ENCODE peak calls at places on chromosomes 6 and 20, in nine cellular contexts. X is cardiac muscle cell, L is ovary, M is adrenal gland, B is heart right ventricle, I is PC-9, Q is uterus, K is spleen, N is astrocyte. V is an unnamed sample.

GRCh38 chr6:16524380-16524707 is 236.9 kb downstream of the ATXN1 start:
- DNase-seq in X (peak; percentile 76), L (no peak), M (no peak), B (no peak), I (no peak), Q (no peak), K (no peak), N (peak; percentile 94), V (no peak)

GRCh38 chr6:127195833-127196232 is 70.8 kb upstream of the RNF146 start:
- DNase-seq in X (no peak), L (no peak), M (no peak), B (no peak), I (no peak), Q (no peak), K (no peak), N (no peak), V (no peak)

GRCh38 chr6:42450314-42451145 is 1.2 kb downstream of the TRERF1 start:
- DNase-seq in X (peak; percentile 41), L (peak; percentile 50), M (peak; percentile 32), B (no peak), I (no peak), Q (peak; percentile 36), K (no peak), N (peak; percentile 18), V (no peak)

GRCh38 chr6:138222901-138223546 is 4.7 kb upstream of the PBOV1 start:
- DNase-seq in X (peak; percentile 23), L (no peak), M (no peak), B (no peak), I (no peak), Q (no peak), K (no peak), N (no peak), V (no peak)

GRCh38 chr6:73519943-73520687 is 717 bp downstream of the EEF1A1 start:
- DNase-seq in X (peak; percentile 82), L (peak; percentile 83), M (peak; percentile 77), B (peak; percentile 75), I (peak; percentile 67), Q (peak; percentile 73), K (peak; percentile 96), N (peak; percentile 56), V (peak; percentile 77)

GRCh38 chr6:14189122-14189521 is 71.5 kb downstream of the CD83 start:
- DNase-seq in X (no peak), L (no peak), M (no peak), B (no peak), I (no peak), Q (no peak), K (no peak), N (no peak), V (no peak)

GRCh38 chr6:13827038-13827437 is 12.7 kb upstream of the MCUR1 start:
- DNase-seq in X (no peak), L (no peak), M (no peak), B (no peak), I (no peak), Q (no peak), K (no peak), N (no peak), V (no peak)

GRCh38 chr6:2641044-2641673 is 109.6 kb downstream of the MYLK4 start:
- DNase-seq in X (no peak), L (no peak), M (no peak), B (no peak), I (no peak), Q (no peak), K (no peak), N (no peak), V (no peak)

GRCh38 chr6:2931970-2932748 is 29.1 kb upstream of the SERPINB9 start:
- DNase-seq in X (peak; percentile 73), L (peak; percentile 78), M (peak; percentile 84), B (peak; percentile 86), I (peak; percentile 70), Q (peak; percentile 76), K (peak; percentile 89), N (peak; percentile 27), V (peak; percentile 83)

GRCh38 chr6:10297825-10298224 is 117.0 kb downstream of the TFAP2A start:
- DNase-seq in X (no peak), L (no peak), M (no peak), B (no peak), I (no peak), Q (no peak), K (no peak), N (no peak), V (no peak)

GRCh38 chr20:6767166-6767535 is 335 bp upstream of the BMP2 start:
- DNase-seq in X (no peak), L (no peak), M (no peak), B (no peak), I (no peak), Q (no peak), K (no peak), N (no peak), V (no peak)

GRCh38 chr6:122947355-122947754 is 48.7 kb upstream of the CLVS2 start:
- DNase-seq in X (no peak), L (no peak), M (no peak), B (no peak), I (no peak), Q (no peak), K (no peak), N (no peak), V (no peak)

GRCh38 chr6:111030008-111031006 is 48.5 kb downstream of the RPF2 start:
- DNase-seq in X (peak; percentile 42), L (peak; percentile 42), M (no peak), B (peak; percentile 36), I (no peak), Q (no peak), K (no peak), N (no peak), V (no peak)

GRCh38 chr6:108588586-108588985 is 27.9 kb downstream of the FOXO3 start:
- DNase-seq in X (peak; percentile 68), L (no peak), M (no peak), B (no peak), I (no peak), Q (no peak), K (no peak), N (peak; percentile 63), V (no peak)

GRCh38 chr6:108584323-108584722 is 23.6 kb downstream of the FOXO3 start:
- DNase-seq in X (no peak), L (no peak), M (no peak), B (no peak), I (no peak), Q (no peak), K (no peak), N (no peak), V (no peak)

GRCh38 chr6:108589244-108589730 is 28.6 kb downstream of the FOXO3 start:
- DNase-seq in X (peak; percentile 88), L (peak; percentile 75), M (peak; percentile 34), B (peak; percentile 62), I (peak; percentile 90), Q (peak; percentile 61), K (peak; percentile 81), N (peak; percentile 56), V (peak; percentile 85)

GRCh38 chr6:108585921-108586320 is 25.2 kb downstream of the FOXO3 start:
- DNase-seq in X (no peak), L (no peak), M (no peak), B (no peak), I (no peak), Q (no peak), K (no peak), N (no peak), V (no peak)

GRCh38 chr6:108587258-108588059 is 26.7 kb downstream of the FOXO3 start:
- DNase-seq in X (peak; percentile 81), L (no peak), M (no peak), B (no peak), I (no peak), Q (no peak), K (no peak), N (peak; percentile 78), V (no peak)
- H3K27ac ChIP-seq in X (no peak overlapping the region), L (no peak overlapping the region), M (no peak overlapping the region), B (peak overlapping the region; percentile 73), I (peak overlapping the region; percentile 45), Q (peak overlapping the region; percentile 83), K (peak overlapping the region; percentile 59), N (peak overlapping the region; percentile 51), V (peak overlapping the region; percentile 77)

DNA sequence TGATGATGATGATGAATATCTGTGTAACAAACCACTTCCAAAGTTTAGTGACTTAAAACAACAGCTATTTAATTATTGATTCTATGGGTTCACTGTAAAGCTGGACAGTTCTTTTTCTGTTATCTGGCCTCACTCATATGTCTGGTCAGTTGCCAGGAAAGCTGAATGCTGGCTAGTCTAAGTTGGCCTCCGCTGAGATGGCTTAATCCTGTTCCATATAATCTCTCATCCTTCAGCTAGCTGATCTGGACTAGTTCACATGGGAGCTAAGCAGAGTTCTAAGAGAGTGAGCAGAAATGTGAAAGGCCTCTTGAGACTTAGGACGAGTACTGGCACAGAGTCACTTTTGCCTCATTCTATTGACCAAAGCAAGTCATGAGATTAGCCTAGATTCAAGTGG is 334.7 kb upstream of the FLRT3 start:
- DNase-seq in X (peak; percentile 2), L (no peak), M (no peak), B (no peak), I (no peak), Q (no peak), K (no peak), N (no peak), V (no peak)
- H3K27me3 ChIP-seq in X (no peaks in the 10 kb centered on the region), L (no peaks in the 10 kb centered on the region), M (no peaks in the 10 kb centered on the region), B (no peaks in the 10 kb centered on the region), I (no peaks in the 10 kb centered on the region), Q (no peaks in the 10 kb centered on the region), K (no peaks in the 10 kb centered on the region), N (no peaks in the 10 kb centered on the region), V (no peaks in the 10 kb centered on the region)

GRCh38 chr6:155676346-155676745 is 220.7 kb upstream of the NOX3 start:
- DNase-seq in X (no peak), L (no peak), M (no peak), B (no peak), I (no peak), Q (no peak), K (no peak), N (no peak), V (no peak)

GRCh38 chr6:155670655-155671054 is 215.0 kb upstream of the NOX3 start:
- DNase-seq in X (no peak), L (no peak), M (no peak), B (no peak), I (no peak), Q (no peak), K (no peak), N (no peak), V (no peak)
- TF ChIP-seq CTCF in X (no peak), L (no peak), M (no peak), B (no peak), I (no peak), Q (no peak), K (no peak), N (no peak), V (no peak)

GRCh38 chr6:26452631-26453030 is 5.1 kb upstream of the BTN2A1 start:
- DNase-seq in X (no peak), L (no peak), M (no peak), B (no peak), I (no peak), Q (no peak), K (no peak), N (no peak), V (no peak)

GRCh38 chr6:26457407-26457795 is 354 bp upstream of the BTN2A1 start:
- DNase-seq in X (no peak), L (peak; percentile 43), M (no peak), B (peak; percentile 24), I (no peak), Q (peak; percentile 40), K (no peak), N (no peak), V (peak; percentile 36)

GRCh38 chr6:26457796-26458688 is at the start of gene BTN2A1:
- DNase-seq in X (peak; percentile 94), L (peak; percentile 66), M (peak; percentile 82), B (peak; percentile 90), I (peak; percentile 85), Q (peak; percentile 70), K (peak; percentile 95), N (peak; percentile 87), V (peak; percentile 85)

GRCh38 chr6:26455357-26455970 is 2.3 kb upstream of the BTN2A1 start:
- DNase-seq in X (no peak), L (no peak), M (no peak), B (no peak), I (no peak), Q (no peak), K (no peak), N (no peak), V (no peak)

GRCh38 chr6:26454641-26455040 is 3.1 kb upstream of the BTN2A1 start:
- DNase-seq in X (peak; percentile 25), L (no peak), M (no peak), B (no peak), I (no peak), Q (no peak), K (no peak), N (peak; percentile 41), V (no peak)
- H3K27ac ChIP-seq in X (no peak overlapping the region), L (no peak overlapping the region), M (no peak overlapping the region), B (no peak overlapping the region), I (no peak overlapping the region), Q (no peak overlapping the region), K (no peak overlapping the region), N (no peak overlapping the region), V (no peak overlapping the region)

V was measured in lung.